ENCODE peak calls at places on chromosomes 6 and 20, in four cellular contexts. V is NB4, E is HEK293T, D is activated T-cell treated with anti-CD3 and anti-CD28 coated beads for 1 hour. H is an unnamed sample.

GRCh38 chr6:158399040-158399700 is 86.9 kb downstream of the TULP4 start:
- DNase-seq in V (no peak), E (no peak), D (no peak), H (no peak)

GRCh38 chr6:22929228-22929627 is 359.9 kb downstream of the HDGFL1 start:
- DNase-seq in V (peak; percentile 6), D (no peak), E (no peak), H (no peak)

GRCh38 chr20:47785900-47786762 is 850 bp upstream of the SULF2 start:
- DNase-seq in D (no peak), V (peak; percentile 63), E (peak; percentile 64), H (no peak)

GRCh38 chr6:110468696-110469095 is 7.7 kb downstream of the SLC22A16 start:
- DNase-seq in D (no peak), E (no peak), V (no peak), H (no peak)

GRCh38 chr6:40444307-40444706 is 142.9 kb downstream of the LRFN2 start:
- DNase-seq in E (no peak), D (no peak), V (no peak), H (no peak)

GRCh38 chr6:107731422-107732319 is 92.4 kb downstream of the SCML4 start:
- DNase-seq in E (no peak), V (peak; percentile 47), D (no peak), H (no peak)

GRCh38 chr6:67606905-67607828 is 1027.9 kb upstream of the ADGRB3 start:
- DNase-seq in V (no peak), E (no peak), D (no peak), H (peak; percentile 49)

GRCh38 chr6:15285682-15286294 is 39.9 kb downstream of the JARID2 start:
- DNase-seq in D (no peak), E (no peak), V (peak; percentile 52), H (no peak)

GRCh38 chr6:122730775-122731386 is 48.6 kb upstream of the FABP7 start:
- DNase-seq in E (peak; percentile 44), D (no peak), V (peak; percentile 53), H (peak; percentile 37)

GRCh38 chr6:3615391-3616380 is 135.8 kb downstream of the PXDC1 start:
- DNase-seq in D (no peak), E (no peak), V (no peak), H (no peak)

GRCh38 chr20:50568549-50568942 is 58.4 kb downstream of the PTPN1 start:
- DNase-seq in V (no peak), E (no peak), D (no peak), H (no peak)

GRCh38 chr6:130396722-130397121 is 30.9 kb downstream of the TMEM200A start:
- DNase-seq in E (no peak), V (no peak), D (no peak), H (no peak)

GRCh38 chr20:21505810-21506530 is 7.9 kb downstream of the NKX2-2 start:
- DNase-seq in V (peak; percentile 35), D (peak; percentile 54), E (peak; percentile 87), H (no peak)

GRCh38 chr20:25248501-25249172 is 752 bp downstream of the PYGB start:
- DNase-seq in V (peak; percentile 55), D (no peak), E (peak; percentile 49), H (no peak)

GRCh38 chr20:63915471-63915870 is 20.5 kb downstream of the DNAJC5 start:
- DNase-seq in D (no peak), E (no peak), V (no peak), H (no peak)

GRCh38 chr6:82264824-82265223 is 17.3 kb upstream of the IBTK start:
- DNase-seq in D (no peak), V (no peak), E (no peak), H (no peak)

GRCh38 chr20:16877053-16877554 is 128.9 kb downstream of the OTOR start:
- DNase-seq in D (no peak), E (no peak), V (no peak), H (no peak)

GRCh38 chr20:35005463-35005961 is 49.8 kb downstream of the MYH7B start:
- DNase-seq in E (no peak), D (no peak), V (no peak), H (no peak)

GRCh38 chr6:136216503-136216902 is 33.6 kb downstream of the MTFR2 start:
- DNase-seq in E (no peak), V (no peak), D (no peak), H (no peak)

GRCh38 chr20:47379433-47380150 is 23.1 kb upstream of the ZMYND8 start:
- DNase-seq in E (no peak), V (no peak), D (no peak), H (no peak)

GRCh38 chr20:34675993-34676641 is 775 bp downstream of the PIGU start:
- DNase-seq in D (no peak), V (no peak), E (no peak), H (no peak)

GRCh38 chr6:117557951-117558350 is 44.4 kb downstream of the GOPC start:
- DNase-seq in V (no peak), E (no peak), D (no peak), H (no peak)

GRCh38 chr6:146997062-146997461 is 207.2 kb upstream of the STXBP5 start:
- DNase-seq in D (no peak), E (no peak), V (peak; percentile 15), H (peak; percentile 58)

GRCh38 chr6:139883776-139884175 is 509.3 kb upstream of the CITED2 start:
- DNase-seq in V (no peak), D (no peak), E (no peak), H (no peak)

GRCh38 chr20:46959821-46960220 is 65.2 kb downstream of the EYA2 start:
- DNase-seq in E (no peak), D (no peak), V (no peak), H (no peak)

GRCh38 chr6:31689249-31690110 is 8.6 kb upstream of the LY6G5C start:
- DNase-seq in E (peak; percentile 42), V (no peak), D (no peak), H (no peak)

GRCh38 chr6:570812-571211 is 86.1 kb downstream of the HUS1B start:
- DNase-seq in D (no peak), V (no peak), E (no peak), H (no peak)

GRCh38 chr20:18928626-18929025 is 115.0 kb downstream of the SCP2D1 start:
- DNase-seq in E (no peak), V (no peak), D (no peak), H (no peak)

GRCh38 chr6:104908031-104908430 is 48.3 kb upstream of the HACE1 start:
- DNase-seq in V (no peak), E (no peak), D (no peak), H (no peak)

GRCh38 chr6:118263929-118264486 is 284.1 kb upstream of the PLN start:
- DNase-seq in E (peak; percentile 34), V (peak; percentile 53), D (no peak), H (no peak)

GRCh38 chr6:166330612-166331011 is 11.7 kb downstream of the SFT2D1 start:
- DNase-seq in D (no peak), E (peak; percentile 64), V (no peak), H (no peak)

GRCh38 chr6:52611833-52612232 is 35.0 kb upstream of the TRAM2 start:
- DNase-seq in E (no peak), V (peak; percentile 46), D (no peak), H (no peak)

GRCh38 chr6:54244430-54244829 is 63.8 kb upstream of the TINAG start:
- DNase-seq in V (peak; percentile 22), D (no peak), E (peak; percentile 12), H (peak; percentile 12)

GRCh38 chr6:43389713-43390265 is 20.3 kb upstream of the ZNF318 start:
- DNase-seq in E (no peak), V (no peak), D (no peak), H (no peak)

H was measured in SHP77.